ENCODE peak calls at places on chromosome 17, in ten cellular contexts. J, M, R, I, S, U, Y, T, F and O are unnamed samples.

GRCh38 chr17:47703191-47703591 is 9.2 kb downstream of the TBKBP1 start:
- DNase-seq in J (no peak), M (no peak), R (peak), I (no peak), S (no peak), U (no peak), Y (no peak), T (no peak), F (no peak), O (no peak)

GRCh38 chr17:47401100-47401499 is 77.3 kb downstream of the EFCAB13 start:
- DNase-seq in J (no peak), M (no peak), R (no peak), I (no peak), S (no peak), U (no peak), Y (no peak), T (no peak), F (no peak), O (no peak)

GRCh38 chr17:50268632-50269287 is 5.5 kb upstream of the TMEM92 start:
- DNase-seq in J (peak), M (no peak), R (no peak), I (no peak), S (no peak), U (no peak), Y (no peak), T (peak), F (no peak), O (no peak)

GRCh38 chr17:6752068-6752909 is 3.6 kb upstream of the XAF1 start:
- DNase-seq in J (no peak), M (peak), R (no peak), I (no peak), S (no peak), U (no peak), Y (peak), T (peak), F (no peak), O (no peak)

GRCh38 chr17:81991684-81992513 is 14.5 kb downstream of the ASPSCR1 start:
- DNase-seq in J (peak), M (peak), R (peak), I (peak), S (no peak), U (peak), Y (peak), T (peak), F (no peak), O (peak)

GRCh38 chr17:49457564-49458535 is 37.2 kb upstream of the NGFR start:
- DNase-seq in J (no peak), M (no peak), R (no peak), I (no peak), S (no peak), U (peak), Y (no peak), T (no peak), F (no peak), O (no peak)

GRCh38 chr17:1742371-1743093 is at the start of gene SERPINF2:
- DNase-seq in J (no peak), M (no peak), R (no peak), I (peak), S (no peak), U (no peak), Y (peak), T (no peak), F (no peak), O (no peak)

GRCh38 chr17:1485311-1485747 is 7.2 kb downstream of the MYO1C start:
- DNase-seq in J (peak), M (no peak), R (peak), I (peak), S (no peak), U (no peak), Y (peak), T (no peak), F (no peak), O (no peak)

GRCh38 chr17:29112780-29113295 is 67.4 kb downstream of the MYO18A start:
- DNase-seq in J (no peak), M (no peak), R (no peak), I (no peak), S (no peak), U (peak), Y (no peak), T (no peak), F (no peak), O (no peak)

GRCh38 chr17:65855245-65855644 is 293.8 kb upstream of the AXIN2 start:
- DNase-seq in J (no peak), M (no peak), R (no peak), I (no peak), S (no peak), U (no peak), Y (no peak), T (peak), F (peak), O (no peak)

GRCh38 chr17:44906010-44906646 is 6.9 kb upstream of the EFTUD2 start:
- DNase-seq in J (no peak), M (no peak), R (no peak), I (no peak), S (no peak), U (no peak), Y (no peak), T (peak), F (peak), O (no peak)
- TF ChIP-seq POLR2A in J (no peak), M (no peak), R (no peak), I (no peak), S (no peak), U (no peak), Y (no peak), T (no peak), F (no peak), O (no peak)

DNA sequence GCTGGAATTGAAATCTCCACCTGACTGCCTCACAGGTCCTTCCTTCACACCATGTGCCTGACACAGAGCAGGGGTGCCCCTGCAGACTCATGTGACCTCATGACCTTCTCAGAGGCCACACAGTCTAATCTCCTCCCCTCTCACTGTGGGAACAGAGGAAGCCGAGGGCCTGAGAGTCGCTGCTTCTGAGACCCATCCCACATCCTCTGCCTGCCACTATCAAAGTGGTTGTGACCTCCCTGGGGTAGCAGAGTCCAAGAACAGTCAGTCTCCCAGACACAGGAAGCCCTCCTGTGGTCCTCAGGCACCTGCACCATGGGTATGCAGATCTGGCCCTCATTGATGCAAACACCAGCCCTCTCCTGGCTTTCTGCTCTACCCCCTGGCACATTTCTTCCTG is 78.5 kb downstream of the RAB11FIP4 start:
- DNase-seq in J (no peak), M (no peak), R (peak), I (no peak), S (no peak), U (no peak), Y (no peak), T (no peak), F (no peak), O (no peak)
- TF ChIP-seq POLR2A in J (no peak), M (no peak), R (no peak), I (no peak), S (no peak), U (no peak), Y (no peak), T (no peak), F (no peak), O (no peak)

DNA sequence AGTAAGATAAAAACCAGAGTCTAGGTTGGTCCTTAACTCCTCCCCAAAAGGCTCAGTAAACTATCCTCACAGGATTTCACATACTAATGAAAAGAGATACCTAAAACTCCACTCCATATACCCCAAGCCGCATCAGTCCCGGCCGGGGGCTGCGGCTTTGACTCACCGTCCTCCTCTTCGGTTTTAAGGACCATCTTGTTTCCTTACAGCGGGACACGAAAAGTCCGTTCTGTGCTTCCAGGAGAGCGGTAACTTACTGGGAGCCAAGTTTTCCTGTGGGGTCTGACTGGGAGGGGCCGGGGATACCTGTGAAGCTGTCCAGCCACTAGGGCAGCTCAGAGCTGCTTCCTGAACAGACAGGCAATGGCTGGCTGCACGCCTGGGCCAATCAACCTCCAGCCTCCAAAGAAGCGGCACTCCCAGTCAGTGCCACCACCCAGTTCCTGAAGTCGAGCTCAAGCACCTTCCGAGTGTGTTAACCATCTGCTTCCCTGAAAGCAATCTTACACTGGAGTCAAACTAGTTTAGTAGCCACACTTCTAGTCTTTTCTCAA is 45.5 kb downstream of the CYTH1 start:
- DNase-seq in J (peak), M (peak), R (peak), I (peak), S (no peak), U (peak), Y (peak), T (no peak), F (peak), O (peak)
- TF ChIP-seq POLR2A in J (no peak), M (peak), R (peak), I (no peak), S (peak), U (peak), Y (no peak), T (no peak), F (no peak), O (peak)

DNA sequence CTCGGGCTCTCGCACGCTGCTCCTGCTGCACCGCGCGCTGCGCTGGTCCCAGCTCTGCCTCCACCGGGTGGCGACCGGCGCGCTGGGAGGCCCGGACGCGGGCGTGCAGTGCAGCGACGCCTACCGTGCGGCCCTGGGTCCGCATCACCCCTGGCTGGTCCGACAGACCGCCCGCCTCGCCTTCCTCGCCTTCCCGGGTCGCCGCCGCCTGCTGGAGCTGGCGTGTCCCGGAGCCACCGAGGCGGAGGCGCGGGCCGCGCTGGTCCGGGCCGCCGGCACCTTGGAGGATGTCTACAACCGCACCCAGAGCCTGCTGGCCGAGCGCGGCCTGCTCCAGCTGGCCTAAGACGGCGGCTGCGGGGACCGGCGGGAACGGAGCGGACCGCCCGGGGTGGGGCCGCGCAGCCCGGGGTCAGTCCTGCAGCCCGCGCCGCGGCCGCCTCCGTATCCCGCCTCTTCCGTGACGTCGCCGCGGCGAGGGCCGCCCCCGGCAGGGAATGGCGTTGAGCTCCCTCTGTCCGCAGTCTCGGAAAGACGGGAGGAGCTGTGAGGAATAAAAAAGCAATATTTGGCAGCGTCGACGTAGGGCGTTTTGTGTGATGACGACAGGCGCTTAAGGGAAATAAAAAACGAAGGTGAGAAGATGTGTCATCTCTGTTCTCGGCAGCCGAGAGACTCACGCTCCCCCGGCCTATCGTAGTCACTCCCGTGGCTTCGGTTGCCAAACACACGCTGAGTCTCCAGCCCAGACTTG is 1.4 kb downstream of the GLTPD2 start:
- DNase-seq in J (peak), M (peak), R (peak), I (peak), S (peak), U (peak), Y (peak), T (peak), F (peak), O (peak)
- TF ChIP-seq POLR2A in J (peak), M (peak), R (peak), I (no peak), S (no peak), U (peak), Y (peak), T (peak), F (peak), O (peak)

GRCh38 chr17:74392848-74393247 is 25.5 kb downstream of the GPR142 start:
- DNase-seq in J (no peak), M (no peak), R (no peak), I (no peak), S (no peak), U (no peak), Y (no peak), T (no peak), F (no peak), O (no peak)
- TF ChIP-seq POLR2A in J (no peak), M (no peak), R (no peak), I (no peak), S (no peak), U (no peak), Y (no peak), T (no peak), F (no peak), O (no peak)

GRCh38 chr17:69093995-69094394 is 33.3 kb upstream of the ABCA9 start:
- DNase-seq in J (no peak), M (no peak), R (no peak), I (no peak), S (no peak), U (no peak), Y (no peak), T (no peak), F (no peak), O (no peak)
- TF ChIP-seq POLR2A in J (no peak), M (no peak), R (no peak), I (no peak), S (no peak), U (no peak), Y (no peak), T (no peak), F (no peak), O (no peak)

GRCh38 chr17:27559996-27560481 is 70.9 kb upstream of the LGALS9 start:
- DNase-seq in J (peak), M (no peak), R (peak), I (no peak), S (no peak), U (no peak), Y (peak), T (peak), F (no peak), O (no peak)
- TF ChIP-seq POLR2A in J (no peak), M (no peak), R (no peak), I (no peak), S (no peak), U (no peak), Y (no peak), T (no peak), F (no peak), O (no peak)

GRCh38 chr17:57442914-57443571 is 186.7 kb downstream of the MSI2 start:
- DNase-seq in J (no peak), M (peak), R (no peak), I (no peak), S (no peak), U (peak), Y (no peak), T (no peak), F (no peak), O (peak)

GRCh38 chr17:57445051-57445450 is 188.7 kb downstream of the MSI2 start:
- DNase-seq in J (no peak), M (no peak), R (no peak), I (no peak), S (no peak), U (no peak), Y (no peak), T (no peak), F (no peak), O (no peak)

GRCh38 chr17:57443781-57444180 is 187.5 kb downstream of the MSI2 start:
- DNase-seq in J (no peak), M (no peak), R (no peak), I (no peak), S (no peak), U (no peak), Y (no peak), T (no peak), F (no peak), O (no peak)

GRCh38 chr17:57445772-57446472 is 189.6 kb downstream of the MSI2 start:
- DNase-seq in J (no peak), M (no peak), R (no peak), I (no peak), S (no peak), U (no peak), Y (no peak), T (no peak), F (no peak), O (no peak)

GRCh38 chr17:57444632-57445031 is 188.3 kb downstream of the MSI2 start:
- DNase-seq in J (no peak), M (no peak), R (no peak), I (no peak), S (no peak), U (no peak), Y (no peak), T (no peak), F (no peak), O (no peak)
- TF ChIP-seq POLR2A in J (no peak), M (no peak), R (no peak), I (no peak), S (no peak), U (no peak), Y (no peak), T (no peak), F (no peak), O (no peak)

DNA sequence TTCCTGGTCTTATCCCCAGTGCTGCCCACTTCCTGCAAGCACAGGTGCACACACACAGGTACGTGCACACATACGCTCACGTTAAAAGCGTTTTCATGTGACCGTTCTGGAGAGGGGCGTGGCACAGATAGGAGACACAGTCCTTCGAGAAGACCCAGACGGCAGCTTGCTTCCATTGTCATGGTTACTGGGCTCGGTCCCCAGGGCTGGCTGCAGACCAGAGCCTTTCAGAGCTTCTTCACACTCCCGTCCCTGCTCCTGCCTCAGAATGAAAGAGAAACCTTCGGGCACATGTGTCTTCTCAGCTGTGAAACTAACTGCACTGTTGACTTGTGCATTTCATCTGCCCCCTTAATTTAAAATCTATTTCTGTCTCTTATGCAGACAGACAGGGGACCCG is 154.2 kb downstream of the PITPNC1 start:
- DNase-seq in J (no peak), M (no peak), R (no peak), I (no peak), S (no peak), U (no peak), Y (no peak), T (no peak), F (no peak), O (no peak)
- TF ChIP-seq POLR2A in J (no peak), M (no peak), R (no peak), I (no peak), S (no peak), U (no peak), Y (no peak), T (no peak), F (no peak), O (no peak)

GRCh38 chr17:77216435-77216980 is 75.7 kb downstream of the SEC14L1 start:
- DNase-seq in J (no peak), M (no peak), R (no peak), I (no peak), S (no peak), U (no peak), Y (no peak), T (no peak), F (no peak), O (no peak)

GRCh38 chr17:77218902-77219301 is 78.1 kb downstream of the SEC14L1 start:
- DNase-seq in J (no peak), M (no peak), R (no peak), I (no peak), S (no peak), U (no peak), Y (no peak), T (no peak), F (no peak), O (no peak)

GRCh38 chr17:77215281-77215680 is 74.5 kb downstream of the SEC14L1 start:
- DNase-seq in J (no peak), M (no peak), R (no peak), I (no peak), S (no peak), U (no peak), Y (no peak), T (no peak), F (no peak), O (no peak)

GRCh38 chr17:77217136-77217535 is 76.4 kb downstream of the SEC14L1 start:
- DNase-seq in J (no peak), M (no peak), R (no peak), I (no peak), S (no peak), U (no peak), Y (no peak), T (no peak), F (no peak), O (no peak)

GRCh38 chr17:77217566-77217965 is 76.8 kb downstream of the SEC14L1 start:
- DNase-seq in J (no peak), M (no peak), R (no peak), I (no peak), S (no peak), U (no peak), Y (no peak), T (no peak), F (no peak), O (no peak)
- TF ChIP-seq POLR2A in J (no peak), M (no peak), R (no peak), I (no peak), S (no peak), U (no peak), Y (no peak), T (no peak), F (no peak), O (no peak)